ENCODE peak calls at places on chromosome 9, in nine cellular contexts. X, C, V, Q, I, F, K, B and J are unnamed samples.

GRCh38 chr9:34479316-34479865 is 20.8 kb downstream of the DNAI1 start:
- DNase-seq in X (no peak), C (no peak), V (no peak), Q (no peak), I (no peak), F (no peak), K (no peak), B (no peak), J (no peak)

GRCh38 chr9:107243757-107244156 is 39.3 kb upstream of the RAD23B start:
- DNase-seq in X (no peak), C (no peak), V (no peak), Q (no peak), I (peak), F (peak), K (peak), B (peak), J (peak)

GRCh38 chr9:115983366-115983765 is 170.2 kb upstream of the PAPPA start:
- DNase-seq in X (no peak), C (no peak), V (no peak), Q (no peak), I (no peak), F (no peak), K (no peak), B (no peak), J (no peak)

GRCh38 chr9:133054194-133054890 is 7.4 kb upstream of the CEL start:
- DNase-seq in X (no peak), C (no peak), V (no peak), Q (no peak), I (no peak), F (no peak), K (no peak), B (no peak), J (no peak)

GRCh38 chr9:116101516-116101915 is 52.1 kb upstream of the PAPPA start:
- DNase-seq in X (no peak), C (no peak), V (no peak), Q (peak), I (no peak), F (peak), K (no peak), B (peak), J (no peak)

GRCh38 chr9:22141906-22142305 is 132.8 kb upstream of the CDKN2B start:
- DNase-seq in X (no peak), C (no peak), V (no peak), Q (peak), I (no peak), F (no peak), K (no peak), B (peak), J (no peak)

GRCh38 chr9:61666310-61666709 is 476.5 kb downstream of the SPATA31A7 start:
- DNase-seq in X (no peak), C (no peak), V (no peak), Q (no peak), I (no peak), F (no peak), K (no peak), B (no peak), J (no peak)

GRCh38 chr9:81619353-81620008 is 69.9 kb downstream of the TLE1 start:
- DNase-seq in X (no peak), C (no peak), V (no peak), Q (peak), I (peak), F (peak), K (no peak), B (no peak), J (no peak)

GRCh38 chr9:83130541-83130940 is 67.6 kb upstream of the RASEF start:
- DNase-seq in X (no peak), C (no peak), V (no peak), Q (no peak), I (no peak), F (no peak), K (no peak), B (peak), J (no peak)

GRCh38 chr9:113219186-113219936 is 1.7 kb downstream of the FKBP15 start:
- DNase-seq in X (peak), C (peak), V (peak), Q (no peak), I (no peak), F (no peak), K (no peak), B (no peak), J (no peak)

GRCh38 chr9:68683433-68683832 is 21.6 kb upstream of the PIP5K1B start:
- DNase-seq in X (peak), C (peak), V (no peak), Q (no peak), I (no peak), F (no peak), K (no peak), B (no peak), J (no peak)

GRCh38 chr9:134486127-134486995 is 155.2 kb upstream of the COL5A1 start:
- DNase-seq in X (no peak), C (no peak), V (no peak), Q (no peak), I (no peak), F (no peak), K (no peak), B (no peak), J (no peak)

GRCh38 chr9:77679088-77679487 is 31.0 kb upstream of the GNA14 start:
- DNase-seq in X (no peak), C (peak), V (no peak), Q (peak), I (no peak), F (no peak), K (no peak), B (peak), J (no peak)

GRCh38 chr9:98234231-98234825 is 21.1 kb downstream of the TBC1D2 start:
- DNase-seq in X (no peak), C (no peak), V (no peak), Q (no peak), I (no peak), F (no peak), K (no peak), B (no peak), J (no peak)

GRCh38 chr9:87336914-87337333 is 160.7 kb upstream of the DAPK1 start:
- DNase-seq in X (peak), C (peak), V (no peak), Q (peak), I (peak), F (peak), K (peak), B (peak), J (peak)

GRCh38 chr9:121744687-121745395 is 93.4 kb downstream of the DAB2IP start:
- DNase-seq in X (no peak), C (no peak), V (no peak), Q (no peak), I (no peak), F (peak), K (no peak), B (no peak), J (no peak)